ENCODE peak calls at places on chromosomes 2 and 18, in six cellular contexts. One of them, this sample, is unnamed.
A peak's percentile ranks its signal among the peaks of the same experiment; 100 is the strongest.

GRCh38 chr2:100781523-100782375 is 38.2 kb upstream of the NPAS2 start:
- DNase-seq in midbrain: no peak
- DNase-seq in activated CD4-positive, alpha-beta T cell treated with anti-CD3 and anti-CD28 coated beads, Interleukin-2, amount 50 U/mL, for 1 hour: no peak
- DNase-seq in neural progenitor cell: no peak
- DNase-seq in AG08396: no peak
- DNase-seq in fibroblast of the aortic adventitia: no peak
- DNase-seq in this sample: no peak

GRCh38 chr2:68908392-68908970 is 37.3 kb upstream of the BMP10 start:
- DNase-seq in midbrain: no peak
- DNase-seq in activated CD4-positive, alpha-beta T cell treated with anti-CD3 and anti-CD28 coated beads, Interleukin-2, amount 50 U/mL, for 1 hour: peak; percentile 77
- DNase-seq in neural progenitor cell: peak; percentile 15
- DNase-seq in AG08396: peak; percentile 61
- DNase-seq in fibroblast of the aortic adventitia: peak; percentile 82
- DNase-seq in this sample: peak; percentile 72

GRCh38 chr18:36366994-36367839 is 69.7 kb downstream of the FHOD3 start:
- DNase-seq in midbrain: no peak
- DNase-seq in activated CD4-positive, alpha-beta T cell treated with anti-CD3 and anti-CD28 coated beads, Interleukin-2, amount 50 U/mL, for 1 hour: no peak
- DNase-seq in neural progenitor cell: no peak
- DNase-seq in AG08396: no peak
- DNase-seq in fibroblast of the aortic adventitia: no peak
- DNase-seq in this sample: no peak

GRCh38 chr2:170639635-170640034 is 75.5 kb upstream of the SP5 start:
- DNase-seq in midbrain: no peak
- DNase-seq in activated CD4-positive, alpha-beta T cell treated with anti-CD3 and anti-CD28 coated beads, Interleukin-2, amount 50 U/mL, for 1 hour: no peak
- DNase-seq in neural progenitor cell: no peak
- DNase-seq in AG08396: no peak
- DNase-seq in fibroblast of the aortic adventitia: no peak
- DNase-seq in this sample: no peak

GRCh38 chr2:152825834-152826233 is 107.4 kb downstream of the ARL6IP6 start:
- DNase-seq in midbrain: no peak
- DNase-seq in activated CD4-positive, alpha-beta T cell treated with anti-CD3 and anti-CD28 coated beads, Interleukin-2, amount 50 U/mL, for 1 hour: no peak
- DNase-seq in neural progenitor cell: no peak
- DNase-seq in AG08396: no peak
- DNase-seq in fibroblast of the aortic adventitia: peak; percentile 57
- DNase-seq in this sample: no peak

GRCh38 chr18:11544060-11544633 is 65.2 kb upstream of the SLC35G4 start:
- DNase-seq in midbrain: no peak
- DNase-seq in activated CD4-positive, alpha-beta T cell treated with anti-CD3 and anti-CD28 coated beads, Interleukin-2, amount 50 U/mL, for 1 hour: no peak
- DNase-seq in neural progenitor cell: no peak
- DNase-seq in AG08396: no peak
- DNase-seq in fibroblast of the aortic adventitia: no peak
- DNase-seq in this sample: no peak

GRCh38 chr2:216649573-216649972 is 16.4 kb downstream of the IGFBP2 start:
- DNase-seq in midbrain: no peak
- DNase-seq in activated CD4-positive, alpha-beta T cell treated with anti-CD3 and anti-CD28 coated beads, Interleukin-2, amount 50 U/mL, for 1 hour: no peak
- DNase-seq in neural progenitor cell: no peak
- DNase-seq in AG08396: no peak
- DNase-seq in fibroblast of the aortic adventitia: no peak
- DNase-seq in this sample: no peak

GRCh38 chr2:134177351-134177931 is 76.4 kb upstream of the MGAT5 start:
- DNase-seq in midbrain: no peak
- DNase-seq in activated CD4-positive, alpha-beta T cell treated with anti-CD3 and anti-CD28 coated beads, Interleukin-2, amount 50 U/mL, for 1 hour: no peak
- DNase-seq in neural progenitor cell: no peak
- DNase-seq in AG08396: no peak
- DNase-seq in fibroblast of the aortic adventitia: no peak
- DNase-seq in this sample: no peak

GRCh38 chr18:9340472-9340871 is 5.9 kb downstream of the TWSG1 start:
- DNase-seq in midbrain: no peak
- DNase-seq in activated CD4-positive, alpha-beta T cell treated with anti-CD3 and anti-CD28 coated beads, Interleukin-2, amount 50 U/mL, for 1 hour: no peak
- DNase-seq in neural progenitor cell: no peak
- DNase-seq in AG08396: no peak
- DNase-seq in fibroblast of the aortic adventitia: no peak
- DNase-seq in this sample: no peak

GRCh38 chr18:23838801-23839366 is 149.6 kb downstream of the LAMA3 start:
- DNase-seq in midbrain: no peak
- DNase-seq in activated CD4-positive, alpha-beta T cell treated with anti-CD3 and anti-CD28 coated beads, Interleukin-2, amount 50 U/mL, for 1 hour: no peak
- DNase-seq in neural progenitor cell: no peak
- DNase-seq in AG08396: peak; percentile 68
- DNase-seq in fibroblast of the aortic adventitia: peak; percentile 32
- DNase-seq in this sample: no peak

GRCh38 chr18:76490701-76491171 is 4.3 kb downstream of the ZNF516 start:
- DNase-seq in midbrain: no peak
- DNase-seq in activated CD4-positive, alpha-beta T cell treated with anti-CD3 and anti-CD28 coated beads, Interleukin-2, amount 50 U/mL, for 1 hour: peak; percentile 56
- DNase-seq in neural progenitor cell: peak; percentile 56
- DNase-seq in AG08396: peak; percentile 39
- DNase-seq in fibroblast of the aortic adventitia: no peak
- DNase-seq in this sample: no peak

GRCh38 chr2:145760781-145761649 is 1241.1 kb upstream of the ZEB2 start:
- DNase-seq in midbrain: no peak
- DNase-seq in activated CD4-positive, alpha-beta T cell treated with anti-CD3 and anti-CD28 coated beads, Interleukin-2, amount 50 U/mL, for 1 hour: no peak
- DNase-seq in neural progenitor cell: peak; percentile 5
- DNase-seq in AG08396: peak; percentile 34
- DNase-seq in fibroblast of the aortic adventitia: peak; percentile 95
- DNase-seq in this sample: no peak

GRCh38 chr18:47888156-47888555 is 42.3 kb downstream of the SMAD2 start:
- DNase-seq in midbrain: no peak
- DNase-seq in activated CD4-positive, alpha-beta T cell treated with anti-CD3 and anti-CD28 coated beads, Interleukin-2, amount 50 U/mL, for 1 hour: no peak
- DNase-seq in neural progenitor cell: no peak
- DNase-seq in AG08396: no peak
- DNase-seq in fibroblast of the aortic adventitia: no peak
- DNase-seq in this sample: no peak

GRCh38 chr2:150063950-150064549 is 423.4 kb downstream of the RND3 start:
- DNase-seq in midbrain: no peak
- DNase-seq in activated CD4-positive, alpha-beta T cell treated with anti-CD3 and anti-CD28 coated beads, Interleukin-2, amount 50 U/mL, for 1 hour: no peak
- DNase-seq in neural progenitor cell: peak; percentile 78
- DNase-seq in AG08396: no peak
- DNase-seq in fibroblast of the aortic adventitia: peak; percentile 6
- DNase-seq in this sample: no peak

GRCh38 chr2:221635949-221636348 is 63.8 kb upstream of the EPHA4 start:
- DNase-seq in midbrain: no peak
- DNase-seq in activated CD4-positive, alpha-beta T cell treated with anti-CD3 and anti-CD28 coated beads, Interleukin-2, amount 50 U/mL, for 1 hour: no peak
- DNase-seq in neural progenitor cell: no peak
- DNase-seq in AG08396: no peak
- DNase-seq in fibroblast of the aortic adventitia: no peak
- DNase-seq in this sample: no peak

GRCh38 chr2:219475697-219476604 is 22.7 kb upstream of the GMPPA start:
- DNase-seq in midbrain: peak; percentile 63
- DNase-seq in activated CD4-positive, alpha-beta T cell treated with anti-CD3 and anti-CD28 coated beads, Interleukin-2, amount 50 U/mL, for 1 hour: peak; percentile 59
- DNase-seq in neural progenitor cell: peak; percentile 79
- DNase-seq in AG08396: peak; percentile 69
- DNase-seq in fibroblast of the aortic adventitia: peak; percentile 62
- DNase-seq in this sample: peak; percentile 52

GRCh38 chr2:236562434-236562833 is 7.2 kb upstream of the ACKR3 start:
- DNase-seq in midbrain: no peak
- DNase-seq in activated CD4-positive, alpha-beta T cell treated with anti-CD3 and anti-CD28 coated beads, Interleukin-2, amount 50 U/mL, for 1 hour: no peak
- DNase-seq in neural progenitor cell: no peak
- DNase-seq in AG08396: peak; percentile 55
- DNase-seq in fibroblast of the aortic adventitia: no peak
- DNase-seq in this sample: no peak

GRCh38 chr18:666177-666576 is 8.7 kb downstream of the TYMS start:
- DNase-seq in midbrain: no peak
- DNase-seq in activated CD4-positive, alpha-beta T cell treated with anti-CD3 and anti-CD28 coated beads, Interleukin-2, amount 50 U/mL, for 1 hour: no peak
- DNase-seq in neural progenitor cell: peak; percentile 18
- DNase-seq in AG08396: no peak
- DNase-seq in fibroblast of the aortic adventitia: no peak
- DNase-seq in this sample: no peak

GRCh38 chr2:8956789-8957188 is 46.7 kb downstream of the MBOAT2 start:
- DNase-seq in midbrain: no peak
- DNase-seq in activated CD4-positive, alpha-beta T cell treated with anti-CD3 and anti-CD28 coated beads, Interleukin-2, amount 50 U/mL, for 1 hour: no peak
- DNase-seq in neural progenitor cell: no peak
- DNase-seq in AG08396: no peak
- DNase-seq in fibroblast of the aortic adventitia: no peak
- DNase-seq in this sample: no peak

GRCh38 chr2:112541315-112542122 is 746 bp upstream of the POLR1B start:
- DNase-seq in midbrain: no peak
- DNase-seq in activated CD4-positive, alpha-beta T cell treated with anti-CD3 and anti-CD28 coated beads, Interleukin-2, amount 50 U/mL, for 1 hour: peak; percentile 63
- DNase-seq in neural progenitor cell: peak; percentile 79
- DNase-seq in AG08396: peak; percentile 75
- DNase-seq in fibroblast of the aortic adventitia: no peak
- DNase-seq in this sample: peak; percentile 57

GRCh38 chr2:127104881-127105655 is 1.9 kb downstream of the BIN1 start:
- DNase-seq in midbrain: no peak
- DNase-seq in activated CD4-positive, alpha-beta T cell treated with anti-CD3 and anti-CD28 coated beads, Interleukin-2, amount 50 U/mL, for 1 hour: no peak
- DNase-seq in neural progenitor cell: peak; percentile 30
- DNase-seq in AG08396: no peak
- DNase-seq in fibroblast of the aortic adventitia: peak; percentile 25
- DNase-seq in this sample: no peak

GRCh38 chr2:73961823-73962615 is 22.7 kb upstream of the TET3 start:
- DNase-seq in midbrain: no peak
- DNase-seq in activated CD4-positive, alpha-beta T cell treated with anti-CD3 and anti-CD28 coated beads, Interleukin-2, amount 50 U/mL, for 1 hour: no peak
- DNase-seq in neural progenitor cell: no peak
- DNase-seq in AG08396: no peak
- DNase-seq in fibroblast of the aortic adventitia: no peak
- DNase-seq in this sample: no peak